ENCODE peak calls at places on chromosomes 11 and 22, in six cellular contexts. L, E, D, C, B and Z are unnamed samples. For H3K36me3 and H3K27me3, the result is how much of the 10 kb centered on the place peaks cover.

GRCh38 chr11:30511408-30511807 is 74.7 kb downstream of the MPPED2 start:
- DNase-seq in L (no peak), E (no peak), D (no peak), C (no peak), B (no peak), Z (no peak)

GRCh38 chr11:8352852-8353505 is 89.3 kb upstream of the LMO1 start:
- DNase-seq in L (no peak), E (no peak), D (peak), C (no peak), B (no peak), Z (no peak)

GRCh38 chr11:133530501-133530835 is 1.8 kb downstream of the OPCML start:
- DNase-seq in L (no peak), E (no peak), D (no peak), C (no peak), B (no peak), Z (no peak)

GRCh38 chr11:12166299-12167092 is 56.1 kb downstream of the MICAL2 start:
- DNase-seq in L (no peak), E (no peak), D (no peak), C (no peak), B (no peak), Z (no peak)

GRCh38 chr11:115199501-115199900 is 304.7 kb downstream of the CADM1 start:
- DNase-seq in L (no peak), E (no peak), D (no peak), C (no peak), B (no peak), Z (no peak)

GRCh38 chr11:120807414-120808150 is 216.3 kb upstream of the TBCEL start:
- DNase-seq in L (no peak), E (no peak), D (no peak), C (no peak), B (no peak), Z (peak)

GRCh38 chr22:37484115-37485005 is 1.8 kb downstream of the MFNG start:
- DNase-seq in L (peak), E (peak), D (peak), C (peak), B (no peak), Z (peak)

GRCh38 chr11:111923951-111924350 is 5.2 kb downstream of the C11orf52 start:
- DNase-seq in L (no peak), E (no peak), D (no peak), C (no peak), B (no peak), Z (no peak)

GRCh38 chr11:35590412-35590811 is 27.8 kb upstream of the FJX1 start:
- DNase-seq in L (no peak), E (no peak), D (no peak), C (no peak), B (no peak), Z (no peak)

GRCh38 chr11:291281-292210 is 2.6 kb downstream of the PGGHG start:
- DNase-seq in L (no peak), E (no peak), D (peak), C (peak), B (peak), Z (no peak)

GRCh38 chr11:70862093-70862492 is 390.3 kb downstream of the SHANK2 start:
- DNase-seq in L (no peak), E (no peak), D (no peak), C (no peak), B (no peak), Z (no peak)

GRCh38 chr11:1864216-1864615 is 11.3 kb downstream of the LSP1 start:
- DNase-seq in L (no peak), E (no peak), D (peak), C (no peak), B (peak), Z (no peak)

GRCh38 chr11:130456276-130456675 is 7.8 kb downstream of the ADAMTS15 start:
- DNase-seq in L (no peak), E (no peak), D (no peak), C (no peak), B (no peak), Z (no peak)

GRCh38 chr11:8382436-8383053 is 118.9 kb upstream of the LMO1 start:
- DNase-seq in L (no peak), E (peak), D (no peak), C (no peak), B (no peak), Z (no peak)

GRCh38 chr11:15146271-15147003 is 31.7 kb downstream of the INSC start:
- DNase-seq in L (no peak), E (no peak), D (no peak), C (no peak), B (no peak), Z (no peak)

GRCh38 chr11:38646382-38646781 is 2048.3 kb upstream of the RAG2 start:
- DNase-seq in L (no peak), E (no peak), D (no peak), C (no peak), B (no peak), Z (no peak)

GRCh38 chr11:33735426-33736147 is 636 bp downstream of the CD59 start:
- DNase-seq in L (peak), E (peak), D (peak), C (peak), B (peak), Z (peak)

GRCh38 chr22:48071305-48071704 is 1308.9 kb downstream of the TBC1D22A start:
- DNase-seq in L (no peak), E (no peak), D (no peak), C (no peak), B (no peak), Z (no peak)

GRCh38 chr11:65418681-65419459 is 3.7 kb upstream of the NEAT1 start:
- DNase-seq in L (peak), E (peak), D (peak), C (peak), B (peak), Z (peak)
- H3K36me3 ChIP-seq in L (under half), E (under half), D (under half), C (under half), B (under half), Z (under half)

GRCh38 chr22:50505276-50505775 is 2.2 kb downstream of the LMF2 start:
- DNase-seq in L (no peak), E (no peak), D (peak), C (no peak), B (no peak), Z (no peak)
- TF ChIP-seq POLR2A in L (no peak), E (no peak), D (no peak), C (no peak), B (no peak), Z (no peak)

GRCh38 chr22:50548913-50549790 is 3.5 kb downstream of the KLHDC7B start:
- DNase-seq in L (no peak), E (no peak), D (peak), C (no peak), B (no peak), Z (no peak)
- H3K27me3 ChIP-seq in L (half or more), E (under half), D (under half), C (under half), B (under half), Z (under half)

DNA sequence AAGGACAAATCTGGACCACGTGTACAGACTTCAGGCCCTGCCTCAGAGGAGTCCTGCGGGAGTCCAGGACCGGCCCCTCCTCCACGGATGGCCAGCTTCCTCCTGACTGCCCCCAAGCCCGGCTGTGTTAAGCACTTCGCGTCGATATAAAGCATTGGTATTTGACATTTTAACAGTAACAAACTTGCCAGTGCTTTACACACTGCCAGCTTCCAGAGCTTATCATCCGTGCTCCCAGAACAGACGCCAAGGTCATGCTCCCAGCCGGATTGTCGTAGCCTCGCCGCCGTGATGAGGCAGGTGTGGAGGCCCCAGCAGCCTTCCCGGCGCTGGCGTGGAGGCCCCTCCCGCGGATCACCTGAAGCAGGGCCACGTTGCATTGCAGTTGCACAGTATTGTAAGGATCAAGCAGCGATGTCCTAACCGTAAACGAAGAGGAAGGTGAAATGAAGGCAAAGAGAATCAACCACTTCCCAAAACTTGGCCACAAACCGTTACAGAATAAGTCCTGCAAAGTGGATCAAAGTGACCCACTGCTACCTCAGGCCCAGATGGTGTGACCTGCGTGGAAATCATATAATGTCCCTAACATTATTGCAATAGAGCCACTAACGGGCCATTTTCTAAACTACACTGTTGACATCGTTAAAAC is 51.7 kb downstream of the CERK start:
- DNase-seq in L (no peak), E (peak), D (peak), C (no peak), B (peak), Z (no peak)
- H3K36me3 ChIP-seq in L (half or more), E (under half), D (half or more), C (under half), B (under half), Z (under half)

GRCh38 chr11:13448876-13449275 is 14.1 kb downstream of the BTBD10 start:
- DNase-seq in L (peak), E (no peak), D (no peak), C (no peak), B (no peak), Z (no peak)
- TF ChIP-seq POLR2A in L (no peak), E (no peak), D (no peak), C (no peak), B (no peak), Z (no peak)

DNA sequence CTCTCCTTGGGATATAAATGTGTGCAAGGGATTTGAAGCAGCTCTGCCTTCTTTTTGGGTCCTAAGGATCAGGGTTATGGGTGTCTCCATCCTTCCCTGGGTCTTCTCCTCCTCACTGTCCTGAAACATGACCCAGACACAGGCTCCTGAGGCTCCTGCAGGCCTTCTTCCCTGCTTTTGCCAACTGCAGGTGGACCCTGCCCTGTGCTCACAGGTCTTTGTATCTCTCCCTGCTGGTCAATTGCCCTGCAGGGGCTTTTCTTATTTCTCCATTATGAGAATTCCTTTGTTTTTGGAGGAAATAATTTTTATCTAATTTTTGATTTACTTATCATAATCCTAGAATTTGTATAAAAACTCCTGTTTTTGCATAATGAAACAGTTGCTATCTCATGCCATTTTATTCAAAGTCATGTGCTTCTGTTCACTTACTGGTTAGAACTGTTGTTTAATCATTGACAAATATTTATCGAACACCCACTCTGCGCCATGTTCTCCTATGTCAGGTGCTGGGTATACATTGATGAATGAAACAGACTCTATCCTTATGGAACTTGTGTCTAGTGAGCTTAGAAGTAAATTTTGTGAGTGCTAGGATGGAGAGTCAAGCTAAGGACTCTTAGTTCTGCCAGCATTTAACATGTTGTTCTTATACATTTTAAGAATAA is 89.7 kb upstream of the TOP3B start:
- DNase-seq in L (no peak), E (no peak), D (peak), C (no peak), B (no peak), Z (no peak)
- H3K27me3 ChIP-seq in L (under half), E (under half), D (under half), C (under half), B (under half), Z (under half)